ENCODE peak calls at places on chromosomes 11 and 22, in six cellular contexts. Z is thoracic aorta, X is IMR-90, C is BE2C, Q is ascending aorta, K is AG09309. A is an unnamed sample.

GRCh38 chr22:39416319-39416718 is 16.7 kb downstream of the TAB1 start:
- DNase-seq in Z (no peak), X (no peak), C (no peak), Q (no peak), K (no peak), A (no peak)

GRCh38 chr11:57324154-57324885 is 432 bp downstream of the TNKS1BP1 start:
- DNase-seq in Z (no peak), X (peak), C (peak), Q (no peak), K (no peak), A (peak)

GRCh38 chr11:133726576-133726975 is 118.7 kb downstream of the SPATA19 start:
- DNase-seq in Z (no peak), X (no peak), C (no peak), Q (no peak), K (no peak), A (no peak)

GRCh38 chr11:80587906-80588305 is 1147.1 kb upstream of the TENM4 start:
- DNase-seq in Z (no peak), X (no peak), C (no peak), Q (no peak), K (no peak), A (no peak)

GRCh38 chr11:67272327-67273259 is 6.3 kb downstream of the GRK2 start:
- DNase-seq in Z (no peak), X (no peak), C (no peak), Q (peak), K (no peak), A (no peak)

GRCh38 chr11:44333271-44334218 is 23.6 kb upstream of the ALX4 start:
- DNase-seq in Z (no peak), X (peak), C (no peak), Q (no peak), K (no peak), A (no peak)

GRCh38 chr11:67345949-67346819 is 7.2 kb downstream of the POLD4 start:
- DNase-seq in Z (no peak), X (peak), C (no peak), Q (no peak), K (peak), A (no peak)

GRCh38 chr22:20207277-20208025 is 56.6 kb upstream of the CCDC188 start:
- DNase-seq in Z (no peak), X (no peak), C (no peak), Q (no peak), K (no peak), A (no peak)

GRCh38 chr11:115317428-115318185 is 186.6 kb downstream of the CADM1 start:
- DNase-seq in Z (no peak), X (peak), C (no peak), Q (no peak), K (no peak), A (no peak)

GRCh38 chr11:76166314-76166713 is 40.0 kb downstream of the WNT11 start:
- DNase-seq in Z (no peak), X (no peak), C (no peak), Q (no peak), K (no peak), A (no peak)

GRCh38 chr11:12287009-12287373 is 90.4 kb upstream of the PARVA start:
- DNase-seq in Z (peak), X (peak), C (peak), Q (peak), K (peak), A (peak)

GRCh38 chr11:99422581-99423434 is 402.1 kb downstream of the CNTN5 start:
- DNase-seq in Z (no peak), X (peak), C (no peak), Q (no peak), K (no peak), A (no peak)

GRCh38 chr11:93577291-93577690 is 34.1 kb upstream of the SMCO4 start:
- DNase-seq in Z (no peak), X (peak), C (no peak), Q (no peak), K (peak), A (no peak)

GRCh38 chr11:43358308-43358669 is 431 bp upstream of the TTC17 start:
- DNase-seq in Z (no peak), X (no peak), C (no peak), Q (no peak), K (no peak), A (no peak)

GRCh38 chr11:112655386-112655785 is 305.8 kb upstream of the NCAM1 start:
- DNase-seq in Z (peak), X (peak), C (peak), Q (peak), K (peak), A (peak)

GRCh38 chr11:3853545-3853842 is 2.0 kb upstream of the STIM1 start:
- DNase-seq in Z (no peak), X (no peak), C (no peak), Q (no peak), K (no peak), A (no peak)

GRCh38 chr11:82907376-82907775 is 5.8 kb downstream of the DDIAS start:
- DNase-seq in Z (no peak), X (no peak), C (no peak), Q (no peak), K (no peak), A (no peak)

GRCh38 chr11:82903843-82904586 is 2.5 kb downstream of the DDIAS start:
- DNase-seq in Z (no peak), X (no peak), C (no peak), Q (no peak), K (no peak), A (no peak)

GRCh38 chr11:82906931-82907330 is 5.4 kb downstream of the DDIAS start:
- DNase-seq in Z (no peak), X (no peak), C (no peak), Q (no peak), K (no peak), A (no peak)

GRCh38 chr11:82908311-82908710 is 6.8 kb downstream of the DDIAS start:
- DNase-seq in Z (no peak), X (no peak), C (no peak), Q (no peak), K (no peak), A (no peak)

GRCh38 chr11:82906236-82906635 is 4.7 kb downstream of the DDIAS start:
- DNase-seq in Z (no peak), X (peak), C (no peak), Q (no peak), K (peak), A (no peak)
- TF ChIP-seq CTCF in Z (peak), X (peak), C (peak), Q (peak), K (peak), A (no peak)

DNA sequence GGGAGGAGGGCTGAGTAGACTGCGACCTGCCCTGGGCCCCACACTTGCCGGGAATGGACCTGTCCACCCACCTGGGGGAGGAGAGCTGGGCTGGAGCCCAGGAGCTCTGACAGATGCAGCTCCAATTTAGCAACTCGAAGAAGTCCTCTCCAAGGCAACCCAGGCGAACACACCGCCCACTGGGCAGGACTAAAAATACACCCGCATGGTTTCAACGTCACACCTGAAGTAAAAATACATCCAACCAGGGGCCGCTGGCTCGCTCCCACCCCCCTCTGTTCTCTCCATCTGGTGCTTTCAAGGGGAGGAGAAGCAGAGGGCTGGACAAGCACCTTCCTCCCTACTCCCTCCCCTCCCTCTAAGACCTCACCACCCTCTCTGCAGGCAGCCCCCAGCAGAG is 119.9 kb downstream of the FEZ1 start:
- DNase-seq in Z (peak), X (no peak), C (no peak), Q (peak), K (no peak), A (no peak)
- TF ChIP-seq CTCF in Z (peak), X (no peak), C (no peak), Q (no peak), K (no peak), A (no peak)

DNA sequence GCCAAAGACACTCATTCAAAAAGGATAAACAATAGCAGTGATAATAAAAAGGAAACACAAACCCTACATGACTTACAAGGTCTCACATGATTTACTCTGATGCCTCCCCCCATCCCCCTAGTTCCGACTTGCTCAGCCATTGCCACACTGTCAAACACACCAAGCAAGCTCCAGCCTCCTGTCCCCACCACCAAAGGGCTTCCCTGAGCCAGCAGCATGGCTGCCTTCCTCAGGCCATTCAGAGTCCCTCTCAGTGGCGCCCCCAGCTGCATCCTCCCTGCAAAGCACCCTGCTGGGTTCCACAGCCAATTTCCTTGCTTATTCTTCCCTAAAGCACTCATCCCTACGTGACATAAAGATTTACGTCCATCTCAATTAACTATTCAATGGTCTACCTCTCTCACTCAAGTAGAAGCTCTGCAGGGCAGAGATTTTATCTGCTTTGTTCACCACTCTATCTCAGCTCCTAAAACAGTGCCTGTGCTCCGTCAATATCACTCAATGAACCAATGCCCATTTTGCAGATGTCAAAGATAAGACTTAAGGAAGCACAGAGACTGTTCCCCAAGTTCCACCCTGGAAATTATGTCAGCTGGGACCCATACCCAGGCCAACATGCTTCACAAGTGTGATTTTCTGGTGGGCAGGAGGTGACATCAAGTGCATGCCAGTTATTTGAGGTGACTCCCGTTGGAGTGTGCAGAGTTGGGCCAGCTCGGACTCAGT is 106.9 kb downstream of the SYN3 start:
- DNase-seq in Z (no peak), X (no peak), C (peak), Q (no peak), K (no peak), A (no peak)
- TF ChIP-seq CTCF in Z (no peak), X (no peak), C (peak), Q (no peak), K (no peak), A (no peak)

GRCh38 chr11:68854273-68854958 is 12.7 kb upstream of the CPT1A start:
- DNase-seq in Z (no peak), X (no peak), C (no peak), Q (no peak), K (no peak), A (no peak)

GRCh38 chr11:68855205-68855978 is 13.7 kb upstream of the CPT1A start:
- DNase-seq in Z (no peak), X (peak), C (peak), Q (no peak), K (no peak), A (peak)

GRCh38 chr11:68859123-68859522 is 17.4 kb upstream of the CPT1A start:
- DNase-seq in Z (no peak), X (no peak), C (no peak), Q (no peak), K (no peak), A (no peak)

GRCh38 chr11:68852628-68853027 is 10.9 kb upstream of the CPT1A start:
- DNase-seq in Z (no peak), X (no peak), C (no peak), Q (no peak), K (no peak), A (no peak)

DNA sequence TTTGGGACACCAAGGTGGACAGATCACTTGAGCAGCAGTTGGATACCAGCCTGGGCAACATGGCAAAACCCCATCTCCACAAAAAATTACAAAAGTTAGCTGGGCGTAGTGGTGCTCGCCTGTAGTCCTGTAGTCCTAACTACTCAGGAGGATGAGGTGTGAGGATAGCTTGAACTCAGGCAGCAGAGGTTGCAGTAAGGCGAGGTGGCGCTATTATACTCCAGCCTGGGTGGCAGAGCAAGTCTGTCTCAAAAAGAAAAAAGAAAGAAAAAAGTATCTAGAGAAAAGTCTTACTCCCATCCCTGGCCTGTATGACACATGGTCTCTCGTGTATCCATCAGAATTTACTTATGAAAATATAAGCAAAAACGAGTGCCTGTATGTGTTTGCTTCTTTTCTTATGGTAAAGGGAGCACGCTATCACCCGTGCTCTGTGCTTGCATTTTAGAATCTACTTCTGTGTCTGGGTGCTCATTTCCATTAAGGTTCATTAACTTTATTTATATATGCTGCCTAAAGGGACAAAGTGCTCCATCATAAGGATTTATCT is 15.4 kb upstream of the CPT1A start:
- DNase-seq in Z (no peak), X (no peak), C (no peak), Q (no peak), K (no peak), A (no peak)
- TF ChIP-seq CTCF in Z (no peak), X (no peak), C (no peak), Q (no peak), K (no peak), A (no peak)

GRCh38 chr22:23895599-23896144 is 1.5 kb downstream of the MIF start:
- DNase-seq in Z (no peak), X (no peak), C (no peak), Q (no peak), K (no peak), A (no peak)
- TF ChIP-seq CTCF in Z (no peak), X (no peak), C (no peak), Q (no peak), K (no peak), A (no peak)

DNA sequence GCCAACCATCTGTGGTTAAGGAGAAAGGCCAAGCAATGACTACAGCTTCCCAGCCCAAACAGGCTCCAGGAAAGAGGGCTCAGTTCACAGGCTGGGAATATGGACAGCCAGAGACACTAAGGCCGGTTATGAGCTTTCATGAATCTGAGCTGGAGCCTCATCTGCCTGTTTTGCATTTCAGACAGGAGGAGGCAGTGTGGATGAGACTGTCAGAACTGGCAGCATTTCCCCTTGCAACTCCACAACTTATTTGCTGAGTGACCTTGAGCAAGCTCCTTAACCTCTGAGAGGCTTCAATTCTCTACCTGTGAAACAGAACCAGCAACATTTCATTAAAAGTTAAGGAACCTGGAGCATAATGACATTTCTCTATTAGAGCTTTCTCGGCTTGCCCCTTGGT is 264.0 kb downstream of the ETS1 start:
- DNase-seq in Z (no peak), X (peak), C (no peak), Q (no peak), K (no peak), A (no peak)
- TF ChIP-seq CTCF in Z (no peak), X (peak), C (peak), Q (no peak), K (peak), A (no peak)

DNA sequence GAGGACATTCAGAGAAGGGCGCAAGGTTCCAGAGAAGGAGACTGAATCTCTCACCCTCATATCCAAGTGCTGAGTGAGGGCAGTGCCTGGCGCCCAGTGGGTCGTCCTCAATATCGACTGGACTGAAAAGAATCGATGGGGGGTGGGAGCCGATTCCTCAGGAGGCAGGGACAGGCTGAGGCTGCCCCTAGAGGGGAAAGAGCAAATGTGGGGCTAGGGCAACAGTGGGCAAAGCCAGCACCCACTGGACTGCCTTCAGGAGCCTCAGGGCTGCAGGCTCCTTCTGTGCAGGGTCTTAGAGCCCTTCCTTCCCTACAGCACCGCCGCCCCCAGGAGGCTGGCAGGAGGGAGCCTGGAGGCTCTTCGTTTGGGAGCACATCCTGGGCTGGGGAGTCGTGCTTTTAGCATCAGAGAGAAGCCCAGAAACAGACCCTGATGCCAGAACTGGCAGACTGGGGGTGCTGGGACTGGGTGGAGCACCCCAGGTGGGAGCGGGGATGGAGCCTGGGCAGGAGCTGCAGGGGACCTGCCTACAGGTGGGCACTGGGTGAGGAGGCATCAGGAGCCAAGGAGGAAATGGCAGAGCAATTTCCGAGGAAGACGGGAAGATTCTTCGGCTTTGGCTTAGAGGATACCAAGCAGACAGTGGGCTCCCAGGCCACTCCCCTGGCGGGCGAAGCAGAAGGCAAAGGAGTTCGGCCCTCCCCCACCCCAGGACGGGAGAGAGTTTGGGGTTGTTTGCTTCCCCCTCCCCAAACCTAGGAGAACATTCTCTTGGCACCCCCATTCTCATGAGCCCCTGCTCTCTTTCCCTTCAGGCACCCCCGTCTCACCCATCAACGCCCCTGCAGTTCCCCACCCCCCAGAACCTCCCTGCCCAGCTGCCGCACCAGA is 1.2 kb downstream of the SYT7 start:
- DNase-seq in Z (no peak), X (no peak), C (no peak), Q (no peak), K (no peak), A (no peak)
- TF ChIP-seq CTCF in Z (no peak), X (no peak), C (no peak), Q (no peak), K (no peak), A (no peak)

DNA sequence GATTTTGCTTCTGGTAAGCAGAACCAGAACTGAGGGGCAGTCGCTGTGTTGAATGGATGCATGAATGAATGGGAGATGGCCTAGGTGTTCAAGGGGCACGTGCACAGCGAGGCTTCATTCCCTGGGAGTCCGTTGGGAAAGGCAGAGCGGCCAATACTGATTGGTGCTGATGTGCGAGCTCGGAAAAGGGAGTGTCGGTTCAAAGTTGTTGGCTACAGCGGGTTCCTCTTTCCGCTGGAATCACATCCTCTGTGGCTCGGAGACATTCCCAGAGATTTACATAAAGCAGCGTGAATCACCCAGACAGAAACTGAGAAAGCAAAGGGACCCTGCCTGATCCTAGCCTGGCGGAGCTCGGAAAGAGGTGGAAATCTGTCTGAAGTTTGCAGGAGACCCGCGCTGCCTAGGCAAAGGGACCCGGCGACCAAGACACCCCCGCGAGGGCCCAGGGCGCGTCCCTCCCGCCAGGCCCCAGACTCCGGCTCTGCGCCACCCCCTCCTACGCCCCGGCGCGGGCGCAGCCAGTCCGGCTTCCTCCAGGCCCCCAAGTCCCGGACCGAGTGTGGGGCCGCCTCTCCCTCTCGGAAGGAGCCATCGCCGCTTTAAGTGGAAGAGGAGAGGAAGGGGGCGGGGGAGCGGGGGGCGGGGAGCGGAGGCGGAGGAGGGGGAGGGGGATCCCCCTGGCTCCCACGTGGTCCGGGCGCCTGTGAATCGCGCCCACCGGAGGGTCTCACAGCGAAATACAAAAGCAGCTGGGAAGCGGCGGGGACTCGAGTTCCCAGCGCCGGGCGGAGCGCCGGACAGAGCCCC is at the start of gene FJX1:
- DNase-seq in Z (no peak), X (peak), C (peak), Q (peak), K (peak), A (peak)
- TF ChIP-seq CTCF in Z (no peak), X (no peak), C (no peak), Q (no peak), K (no peak), A (no peak)

DNA sequence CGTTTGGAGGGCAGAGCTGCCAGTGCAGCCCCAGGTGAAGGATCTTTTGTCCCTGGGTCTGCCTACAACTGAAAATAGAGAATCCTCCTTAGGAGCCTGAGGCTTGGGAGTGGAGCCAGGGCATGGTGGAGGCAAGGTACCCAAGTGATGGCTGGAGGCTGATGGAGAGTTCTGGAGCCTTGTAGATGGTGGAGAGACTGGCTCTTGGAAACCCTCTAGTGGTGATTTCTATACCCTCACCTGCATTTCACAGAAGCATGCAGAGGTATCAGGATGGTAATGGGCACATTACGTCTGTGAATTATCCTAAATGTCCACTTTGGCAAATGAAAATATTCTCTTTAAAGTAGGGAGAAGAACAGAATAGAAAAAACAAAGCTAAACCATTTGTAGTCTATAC is 44.4 kb downstream of the INSC start:
- DNase-seq in Z (no peak), X (peak), C (no peak), Q (no peak), K (no peak), A (no peak)
- TF ChIP-seq CTCF in Z (no peak), X (peak), C (peak), Q (no peak), K (peak), A (no peak)